ENCODE peak calls at places on chromosomes 5 and 9, in eight cellular contexts. K is A172; L is choroid plexus epithelial cell; E is GM23338; Q is stimulated activated CD4-positive, alpha-beta T cell treated with anti-CD3 and anti-CD28 coated beads, TNF-alpha, amount 100 ng/mL, for 4 hours; C is activated CD4-positive, alpha-beta T cell treated with anti-CD3 and anti-CD28 coated beads for 1 hour; T is NCI-H748 treated with DMSO at 0.1 percent for 48 hours; Z is NCI-H460. Y is an unnamed sample.

GRCh38 chr5:146520731-146521130 is 4.7 kb upstream of the GPR151 start:
- DNase-seq in E (no peak), K (peak), C (no peak), Q (no peak), L (no peak), Z (no peak), T (no peak), Y (no peak)

GRCh38 chr5:157107508-157107907 is 1.3 kb downstream of the HAVCR2 start:
- DNase-seq in K (peak), T (no peak), Q (no peak), L (no peak), E (no peak), C (no peak), Z (no peak), Y (no peak)

GRCh38 chr5:135217669-135218485 is 181.2 kb downstream of the MACROH2A1 start:
- DNase-seq in E (peak), C (no peak), K (no peak), L (no peak), Z (no peak), Q (no peak), T (no peak), Y (peak)

GRCh38 chr5:54516051-54516645 is 1.4 kb upstream of the SNX18 start:
- DNase-seq in Q (no peak), C (no peak), E (no peak), Z (no peak), L (peak), K (no peak), T (peak), Y (peak)

GRCh38 chr5:73393606-73394489 is 54.7 kb downstream of the FOXD1 start:
- DNase-seq in E (no peak), T (no peak), L (peak), Z (no peak), Q (no peak), K (no peak), C (no peak), Y (no peak)

GRCh38 chr9:22049411-22049810 is 40.3 kb upstream of the CDKN2B start:
- DNase-seq in Q (no peak), L (peak), Z (no peak), T (no peak), K (no peak), C (no peak), E (no peak), Y (no peak)

GRCh38 chr5:124790895-124791732 is 44.7 kb upstream of the ZNF608 start:
- DNase-seq in C (no peak), Q (no peak), Z (no peak), K (peak), T (no peak), E (no peak), L (no peak), Y (no peak)

GRCh38 chr9:87140605-87141109 is 193.4 kb upstream of the GAS1 start:
- DNase-seq in E (no peak), Q (no peak), T (no peak), K (no peak), Z (no peak), L (peak), C (no peak), Y (no peak)

GRCh38 chr9:126146254-126147145 is 180.1 kb upstream of the MVB12B start:
- DNase-seq in Z (peak), T (peak), E (peak), L (peak), C (no peak), K (peak), Q (no peak), Y (peak)

GRCh38 chr5:1429501-1429900 is 15.7 kb downstream of the SLC6A3 start:
- DNase-seq in L (no peak), E (no peak), T (no peak), Q (no peak), C (no peak), Z (no peak), K (peak), Y (no peak)

GRCh38 chr9:86598411-86599239 is 244.4 kb upstream of the TUT7 start:
- DNase-seq in Z (no peak), E (no peak), T (no peak), L (no peak), C (no peak), Q (no peak), K (no peak), Y (peak)

GRCh38 chr9:126532019-126532462 is 81.7 kb upstream of the LMX1B start:
- DNase-seq in L (peak), E (no peak), T (no peak), C (no peak), Z (no peak), Q (no peak), K (no peak), Y (no peak)

GRCh38 chr5:78483809-78484521 is 123.5 kb downstream of the SCAMP1 start:
- DNase-seq in E (no peak), Z (no peak), Q (no peak), T (no peak), K (no peak), C (no peak), L (peak), Y (no peak)

GRCh38 chr5:38329132-38329715 is 70.9 kb downstream of the EGFLAM start:
- DNase-seq in Z (no peak), T (no peak), E (peak), L (peak), Q (no peak), K (peak), C (no peak), Y (peak)

GRCh38 chr5:173714551-173715428 is 98.3 kb upstream of the BOD1 start:
- DNase-seq in Z (peak), K (peak), E (no peak), C (no peak), Q (no peak), T (no peak), L (peak), Y (no peak)

GRCh38 chr9:116549061-116549664 is 137.9 kb upstream of the TRIM32 start:
- DNase-seq in T (no peak), L (peak), K (peak), Z (peak), Q (no peak), C (no peak), E (no peak), Y (no peak)

GRCh38 chr9:86946712-86947145 is 577 bp downstream of the GAS1 start:
- DNase-seq in Q (no peak), K (peak), C (no peak), T (peak), E (no peak), Z (no peak), L (peak), Y (no peak)

GRCh38 chr9:90300901-90301688 is 341.5 kb downstream of the DIRAS2 start:
- DNase-seq in Z (peak), K (peak), T (peak), C (no peak), L (peak), E (no peak), Q (no peak), Y (no peak)

GRCh38 chr9:105296889-105297288 is 52.4 kb downstream of the SLC44A1 start:
- DNase-seq in Z (peak), T (no peak), C (no peak), Q (no peak), K (peak), L (peak), E (peak), Y (peak)

GRCh38 chr5:98989723-98990122 is 60.9 kb upstream of the CHD1 start:
- DNase-seq in Q (no peak), C (no peak), K (no peak), Z (no peak), E (no peak), T (no peak), L (no peak), Y (no peak)

GRCh38 chr5:14006823-14007510 is 62.5 kb upstream of the DNAH5 start:
- DNase-seq in E (no peak), Z (no peak), Q (no peak), L (no peak), K (no peak), C (no peak), T (no peak), Y (no peak)

GRCh38 chr5:38660194-38660668 is 103.8 kb upstream of the LIFR start:
- DNase-seq in C (no peak), K (peak), E (peak), Z (peak), Q (no peak), T (peak), L (no peak), Y (peak)

GRCh38 chr5:169904059-169904458 is 76.2 kb downstream of the INSYN2B start:
- DNase-seq in L (peak), T (no peak), E (no peak), Z (no peak), K (no peak), Q (no peak), C (no peak), Y (no peak)

GRCh38 chr5:171757853-171758535 is 27.6 kb upstream of the SMIM23 start:
- DNase-seq in K (peak), Z (peak), E (no peak), Q (no peak), T (no peak), C (no peak), L (peak), Y (no peak)

GRCh38 chr5:55022454-55022853 is 1.6 kb upstream of the GZMK start:
- DNase-seq in Z (no peak), E (no peak), L (no peak), Q (no peak), T (no peak), K (no peak), C (no peak), Y (no peak)

GRCh38 chr5:176526462-176526861 is 10.7 kb downstream of the RNF44 start:
- DNase-seq in Q (no peak), L (no peak), Z (no peak), C (no peak), K (no peak), E (no peak), T (no peak), Y (no peak)

Y was measured in neural progenitor cell.